ENCODE peak calls at places on chromosomes 7 and 10, in five cellular contexts. G, K, B, S and N are unnamed samples.

GRCh38 chr7:27160147-27160545 is 3.7 kb upstream of the HOXA7 start:
- DNase-seq in S (peak; percentile 65), G (no peak), K (no peak), B (no peak), N (peak; percentile 66)

GRCh38 chr7:120951826-120952225 is 1.2 kb downstream of the ING3 start:
- DNase-seq in G (no peak), S (no peak), B (peak; percentile 8), K (no peak), N (no peak)

GRCh38 chr10:32790483-32790882 is 167.5 kb downstream of the ITGB1 start:
- DNase-seq in G (no peak), B (no peak), S (no peak), K (no peak), N (no peak)

GRCh38 chr10:74150151-74151056 is at the start of gene AP3M1:
- DNase-seq in B (peak; percentile 94), K (peak; percentile 90), S (peak; percentile 91), G (no peak), N (peak; percentile 86)

GRCh38 chr7:65923321-65923720 is 50.4 kb downstream of the VKORC1L1 start:
- DNase-seq in K (no peak), S (no peak), G (no peak), B (no peak), N (no peak)

GRCh38 chr7:5183155-5183554 is 6.9 kb upstream of the WIPI2 start:
- DNase-seq in G (no peak), B (no peak), K (no peak), S (no peak), N (no peak)

GRCh38 chr7:45699726-45700390 is 125.7 kb downstream of the ADCY1 start:
- DNase-seq in K (no peak), S (no peak), G (no peak), B (no peak), N (no peak)

GRCh38 chr7:42107484-42107883 is 129.5 kb downstream of the GLI3 start:
- DNase-seq in S (no peak), B (peak; percentile 77), K (no peak), G (no peak), N (no peak)

GRCh38 chr10:100984670-100985177 is 2.6 kb downstream of the MRPL43 start:
- DNase-seq in S (no peak), K (peak; percentile 24), G (no peak), B (no peak), N (no peak)

GRCh38 chr10:112435013-112435619 is 11.6 kb downstream of the ZDHHC6 start:
- DNase-seq in K (no peak), S (no peak), B (peak; percentile 8), G (peak; percentile 52), N (no peak)

GRCh38 chr10:70672165-70672992 is at the start of gene ADAMTS14:
- DNase-seq in G (no peak), S (no peak), B (peak; percentile 80), K (no peak), N (peak; percentile 36)

GRCh38 chr10:119025336-119025735 is 4.2 kb upstream of the NANOS1 start:
- DNase-seq in G (peak; percentile 40), K (peak; percentile 92), S (peak; percentile 94), B (no peak), N (no peak)

GRCh38 chr7:1915956-1916620 is 246.0 kb downstream of the ELFN1 start:
- DNase-seq in B (no peak), S (peak; percentile 33), G (no peak), K (peak; percentile 81), N (no peak)

GRCh38 chr10:9833871-9834454 is 1183.7 kb upstream of the CELF2 start:
- DNase-seq in S (no peak), G (no peak), K (no peak), B (peak; percentile 13), N (no peak)

GRCh38 chr10:82463614-82464013 is 588.6 kb downstream of the NRG3 start:
- DNase-seq in K (no peak), S (no peak), B (no peak), G (no peak), N (no peak)

GRCh38 chr10:28495084-28495483 is 37.8 kb upstream of the WAC start:
- DNase-seq in K (no peak), B (no peak), G (no peak), S (no peak), N (no peak)

GRCh38 chr7:50068850-50069551 is 24.0 kb downstream of the ZPBP start:
- DNase-seq in B (no peak), G (no peak), K (no peak), S (no peak), N (peak; percentile 58)

GRCh38 chr7:106840342-106840741 is 24.7 kb upstream of the PIK3CG start:
- DNase-seq in K (no peak), B (peak; percentile 6), S (no peak), G (no peak), N (no peak)

GRCh38 chr7:150856303-150857275 is 4.3 kb downstream of the AOC1 start:
- DNase-seq in K (no peak), S (no peak), B (no peak), G (no peak), N (no peak)

GRCh38 chr7:33157781-33158180 is 28.4 kb downstream of the BBS9 start:
- DNase-seq in K (no peak), G (no peak), B (no peak), S (no peak), N (no peak)

GRCh38 chr7:114419441-114420107 is 5.0 kb downstream of the FOXP2 start:
- DNase-seq in S (no peak), B (no peak), K (no peak), G (no peak), N (no peak)

GRCh38 chr7:157211710-157212109 is 73.0 kb downstream of the UBE3C start:
- DNase-seq in G (no peak), K (no peak), S (no peak), B (no peak), N (no peak)

GRCh38 chr7:50826371-50827172 is 43.9 kb upstream of the GRB10 start:
- DNase-seq in G (peak; percentile 78), S (no peak), K (no peak), B (no peak), N (no peak)

GRCh38 chr7:143015102-143015501 is 11.8 kb downstream of the OR9A2 start:
- DNase-seq in B (no peak), G (no peak), K (no peak), S (no peak), N (no peak)

GRCh38 chr7:151063212-151063561 is 3.8 kb downstream of the SLC4A2 start:
- DNase-seq in G (peak; percentile 41), S (peak; percentile 81), B (no peak), K (no peak), N (peak; percentile 38)

GRCh38 chr7:101185258-101185839 is 5.3 kb upstream of the NAT16 start:
- DNase-seq in K (no peak), B (no peak), G (peak; percentile 57), S (no peak), N (no peak)

GRCh38 chr7:131623154-131623553 is 66.7 kb upstream of the PODXL start:
- DNase-seq in K (no peak), B (no peak), S (no peak), G (no peak), N (no peak)
- H3K4me1 ChIP-seq in K (peaks cover 41% of the 10 kb centered on the region), B (peaks cover 42% of the 10 kb centered on the region), S (no peaks in the 10 kb centered on the region), G (no peaks in the 10 kb centered on the region), N (no peaks in the 10 kb centered on the region)

GRCh38 chr7:4167385-4167910 is 514.6 kb upstream of the FOXK1 start:
- DNase-seq in K (no peak), S (peak; percentile 36), B (no peak), G (no peak), N (peak; percentile 12)
- H3K9me3 ChIP-seq in K (no peaks in the 10 kb centered on the region), S (no peaks in the 10 kb centered on the region), B (no peaks in the 10 kb centered on the region), G (no peaks in the 10 kb centered on the region), N (no peaks in the 10 kb centered on the region)

DNA sequence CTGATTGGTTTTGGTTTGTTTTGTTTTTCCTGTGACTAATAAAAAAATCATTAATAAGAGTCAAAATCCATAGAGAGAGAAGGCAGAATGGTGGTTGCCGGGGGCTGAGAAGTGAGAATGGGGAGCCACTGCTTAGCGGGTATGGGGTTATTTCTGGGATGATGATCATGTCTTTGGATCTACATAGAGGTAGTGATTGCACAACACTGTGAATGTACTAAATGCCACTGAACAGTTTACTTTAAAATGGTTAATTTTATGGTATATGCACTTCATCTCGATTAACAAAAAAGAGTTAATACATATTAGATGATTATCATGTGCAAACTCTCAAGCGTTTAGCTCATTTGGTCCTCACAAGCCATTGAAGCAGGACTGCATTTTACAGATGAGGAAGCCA is 342.9 kb downstream of the ELMO1 start:
- DNase-seq in K (no peak), G (no peak), B (no peak), S (no peak), N (no peak)
- H3K4me1 ChIP-seq in K (peaks cover 20% of the 10 kb centered on the region), G (peaks cover 55% of the 10 kb centered on the region), B (peaks cover 34% of the 10 kb centered on the region), S (no peaks in the 10 kb centered on the region), N (no peaks in the 10 kb centered on the region)

GRCh38 chr7:71019703-71020102 is 112.2 kb upstream of the GALNT17 start:
- DNase-seq in G (no peak), K (no peak), S (no peak), B (no peak), N (peak; percentile 58)

GRCh38 chr7:71015260-71015900 is 116.6 kb upstream of the GALNT17 start:
- DNase-seq in S (no peak), G (no peak), K (no peak), B (no peak), N (peak; percentile 30)

GRCh38 chr7:71016387-71016786 is 115.6 kb upstream of the GALNT17 start:
- DNase-seq in S (no peak), K (no peak), B (no peak), G (no peak), N (no peak)

GRCh38 chr7:71021049-71021448 is 110.9 kb upstream of the GALNT17 start:
- DNase-seq in B (no peak), S (no peak), K (no peak), G (no peak), N (no peak)

GRCh38 chr7:71017602-71018001 is 114.3 kb upstream of the GALNT17 start:
- DNase-seq in K (no peak), G (no peak), B (no peak), S (no peak), N (no peak)
- H3K9me3 ChIP-seq in K (no peaks in the 10 kb centered on the region), G (no peaks in the 10 kb centered on the region), B (no peaks in the 10 kb centered on the region), S (no peaks in the 10 kb centered on the region), N (peaks cover 32% of the 10 kb centered on the region)

DNA sequence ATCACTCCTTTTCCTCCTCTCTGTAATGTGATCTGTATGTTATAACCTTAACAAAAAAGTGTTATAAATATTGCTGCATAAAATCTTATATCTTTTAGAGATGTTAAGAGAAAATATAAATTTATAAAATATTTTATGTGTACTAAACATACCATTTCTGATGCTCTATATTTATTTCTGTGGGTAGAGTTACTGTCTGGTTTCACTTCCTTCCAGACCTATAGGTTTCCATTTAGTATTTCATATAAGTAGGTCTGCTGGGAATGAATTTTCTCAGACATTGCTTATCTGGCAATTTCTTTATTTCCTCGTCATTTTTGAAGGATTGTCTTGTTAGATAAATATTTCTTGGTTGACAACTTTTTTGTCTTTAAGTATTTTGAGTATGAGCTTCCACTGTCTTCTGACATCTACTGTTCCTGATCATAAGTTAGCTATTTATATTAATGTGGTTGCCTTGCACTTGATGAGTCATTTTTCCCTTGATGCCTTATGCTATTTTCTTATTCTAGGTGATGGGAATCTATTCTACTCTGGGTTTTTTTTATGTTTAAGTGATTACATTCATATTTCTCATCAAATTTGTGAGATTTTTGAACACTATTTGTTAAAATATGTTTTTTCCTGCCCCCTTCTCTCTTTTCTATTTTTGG is 11.2 kb upstream of the THSD7A start:
- DNase-seq in S (no peak), G (no peak), K (no peak), B (no peak), N (no peak)
- H3K4me1 ChIP-seq in S (no peaks in the 10 kb centered on the region), G (no peaks in the 10 kb centered on the region), K (no peaks in the 10 kb centered on the region), B (peaks cover 21% of the 10 kb centered on the region), N (no peaks in the 10 kb centered on the region)